ENCODE peak calls at places on chromosomes 6 and 20, in nine cellular contexts. Q is LoVo, N is neural crest cell, A is stromal cell of bone marrow, Z is H7, U is D341Med, L is fibroblast of the conjunctiva, W is fibroblast of pulmonary artery, G is H4. R is an unnamed sample.

GRCh38 chr6:67265996-67266768 is 1368.9 kb upstream of the ADGRB3 start:
- DNase-seq in Q (no peak), N (no peak), A (no peak), Z (no peak), U (no peak), L (no peak), W (no peak), G (no peak), R (no peak)

GRCh38 chr6:72669324-72669723 is 47.5 kb downstream of the KCNQ5 start:
- DNase-seq in Q (no peak), N (no peak), A (no peak), Z (peak; percentile 2), U (peak; percentile 60), L (no peak), W (no peak), G (no peak), R (no peak)

GRCh38 chr6:29702519-29703103 is 20.6 kb upstream of the HLA-F start:
- DNase-seq in Q (peak; percentile 12), N (peak; percentile 73), A (no peak), Z (peak; percentile 89), U (peak; percentile 71), L (no peak), W (peak; percentile 23), G (peak; percentile 22), R (peak; percentile 24)

GRCh38 chr6:152184573-152185157 is 377.2 kb downstream of the ESR1 start:
- DNase-seq in Q (no peak), N (no peak), A (no peak), Z (no peak), U (no peak), L (no peak), W (peak; percentile 21), G (no peak), R (no peak)

GRCh38 chr6:15513131-15513771 is 149.6 kb downstream of the DTNBP1 start:
- DNase-seq in Q (no peak), N (no peak), A (no peak), Z (no peak), U (no peak), L (no peak), W (no peak), G (no peak), R (no peak)

GRCh38 chr6:169800668-169801395 is 49.4 kb downstream of the ERMARD start:
- DNase-seq in Q (peak; percentile 59), N (no peak), A (peak; percentile 21), Z (peak; percentile 39), U (peak; percentile 34), L (no peak), W (peak; percentile 47), G (peak; percentile 74), R (peak; percentile 72)

GRCh38 chr6:132007474-132008190 is 56.5 kb upstream of the CCN2 start:
- DNase-seq in Q (no peak), N (no peak), A (peak; percentile 38), Z (no peak), U (no peak), L (peak; percentile 40), W (peak; percentile 33), G (no peak), R (peak; percentile 17)

GRCh38 chr20:39789411-39789810 is 827.3 kb downstream of the DHX35 start:
- DNase-seq in Q (no peak), N (no peak), A (no peak), Z (no peak), U (no peak), L (no peak), W (no peak), G (no peak), R (no peak)

GRCh38 chr6:161236091-161236633 is 37.7 kb downstream of the AGPAT4 start:
- DNase-seq in Q (no peak), N (no peak), A (no peak), Z (no peak), U (no peak), L (no peak), W (no peak), G (no peak), R (peak; percentile 40)

GRCh38 chr6:134956676-134957075 is 6.8 kb upstream of the ALDH8A1 start:
- DNase-seq in Q (no peak), N (no peak), A (no peak), Z (no peak), U (no peak), L (no peak), W (peak; percentile 26), G (no peak), R (no peak)

GRCh38 chr20:12975833-12976608 is 32.8 kb upstream of the SPTLC3 start:
- DNase-seq in Q (no peak), N (no peak), A (no peak), Z (no peak), U (no peak), L (no peak), W (no peak), G (no peak), R (no peak)

R was measured in mesenchymal stem cell.